ENCODE peak calls at places on chromosomes 13 and 19, in five cellular contexts. One of them, this sample, is unnamed.

GRCh38 chr13:106471957-106472543 is 63.4 kb downstream of the EFNB2 start:
- DNase-seq in astrocyte of the spinal cord: peak
- DNase-seq in sigmoid colon: peak
- DNase-seq in WERI-Rb-1: no peak
- DNase-seq in tibial artery: peak
- DNase-seq in this sample: peak

GRCh38 chr13:102654786-102655185 is 40.1 kb downstream of the METTL21C start:
- DNase-seq in astrocyte of the spinal cord: no peak
- DNase-seq in sigmoid colon: no peak
- DNase-seq in WERI-Rb-1: no peak
- DNase-seq in tibial artery: no peak
- DNase-seq in this sample: no peak

GRCh38 chr13:60642552-60642951 is 245.5 kb downstream of the TDRD3 start:
- DNase-seq in astrocyte of the spinal cord: no peak
- DNase-seq in sigmoid colon: no peak
- DNase-seq in WERI-Rb-1: no peak
- DNase-seq in tibial artery: no peak
- DNase-seq in this sample: no peak

GRCh38 chr19:8631425-8631819 is 989 bp downstream of the NFILZ start:
- DNase-seq in astrocyte of the spinal cord: peak
- DNase-seq in sigmoid colon: no peak
- DNase-seq in WERI-Rb-1: no peak
- DNase-seq in tibial artery: no peak
- DNase-seq in this sample: peak

GRCh38 chr13:45257638-45258338 is 56.9 kb upstream of the KCTD4 start:
- DNase-seq in astrocyte of the spinal cord: peak
- DNase-seq in sigmoid colon: no peak
- DNase-seq in WERI-Rb-1: no peak
- DNase-seq in tibial artery: no peak
- DNase-seq in this sample: no peak

GRCh38 chr13:103386341-103386740 is 320.1 kb upstream of the SLC10A2 start:
- DNase-seq in astrocyte of the spinal cord: peak
- DNase-seq in sigmoid colon: no peak
- DNase-seq in WERI-Rb-1: no peak
- DNase-seq in tibial artery: no peak
- DNase-seq in this sample: peak

GRCh38 chr19:814108-815078 is 7.4 kb downstream of the PLPPR3 start:
- DNase-seq in astrocyte of the spinal cord: no peak
- DNase-seq in sigmoid colon: no peak
- DNase-seq in WERI-Rb-1: no peak
- DNase-seq in tibial artery: no peak
- DNase-seq in this sample: no peak

GRCh38 chr13:36925603-36926002 is 5.6 kb upstream of the SMAD9 start:
- DNase-seq in astrocyte of the spinal cord: no peak
- DNase-seq in sigmoid colon: no peak
- DNase-seq in WERI-Rb-1: no peak
- DNase-seq in tibial artery: no peak
- DNase-seq in this sample: no peak

GRCh38 chr13:42484396-42484795 is 89.6 kb upstream of the TNFSF11 start:
- DNase-seq in astrocyte of the spinal cord: peak
- DNase-seq in sigmoid colon: no peak
- DNase-seq in WERI-Rb-1: no peak
- DNase-seq in tibial artery: no peak
- DNase-seq in this sample: peak

GRCh38 chr13:51814825-51815650 is 11.1 kb upstream of the DHRS12 start:
- DNase-seq in astrocyte of the spinal cord: peak
- DNase-seq in sigmoid colon: peak
- DNase-seq in WERI-Rb-1: peak
- DNase-seq in tibial artery: peak
- DNase-seq in this sample: peak

GRCh38 chr19:927707-928401 is 2.0 kb downstream of the ARID3A start:
- DNase-seq in astrocyte of the spinal cord: no peak
- DNase-seq in sigmoid colon: no peak
- DNase-seq in WERI-Rb-1: no peak
- DNase-seq in tibial artery: no peak
- DNase-seq in this sample: no peak

GRCh38 chr13:75256922-75257321 is 225.0 kb downstream of the TBC1D4 start:
- DNase-seq in astrocyte of the spinal cord: no peak
- DNase-seq in sigmoid colon: no peak
- DNase-seq in WERI-Rb-1: no peak
- DNase-seq in tibial artery: no peak
- DNase-seq in this sample: no peak

GRCh38 chr13:111610879-111611278 is 290.4 kb downstream of the TEX29 start:
- DNase-seq in astrocyte of the spinal cord: no peak
- DNase-seq in sigmoid colon: no peak
- DNase-seq in WERI-Rb-1: no peak
- DNase-seq in tibial artery: no peak
- DNase-seq in this sample: no peak

DNA sequence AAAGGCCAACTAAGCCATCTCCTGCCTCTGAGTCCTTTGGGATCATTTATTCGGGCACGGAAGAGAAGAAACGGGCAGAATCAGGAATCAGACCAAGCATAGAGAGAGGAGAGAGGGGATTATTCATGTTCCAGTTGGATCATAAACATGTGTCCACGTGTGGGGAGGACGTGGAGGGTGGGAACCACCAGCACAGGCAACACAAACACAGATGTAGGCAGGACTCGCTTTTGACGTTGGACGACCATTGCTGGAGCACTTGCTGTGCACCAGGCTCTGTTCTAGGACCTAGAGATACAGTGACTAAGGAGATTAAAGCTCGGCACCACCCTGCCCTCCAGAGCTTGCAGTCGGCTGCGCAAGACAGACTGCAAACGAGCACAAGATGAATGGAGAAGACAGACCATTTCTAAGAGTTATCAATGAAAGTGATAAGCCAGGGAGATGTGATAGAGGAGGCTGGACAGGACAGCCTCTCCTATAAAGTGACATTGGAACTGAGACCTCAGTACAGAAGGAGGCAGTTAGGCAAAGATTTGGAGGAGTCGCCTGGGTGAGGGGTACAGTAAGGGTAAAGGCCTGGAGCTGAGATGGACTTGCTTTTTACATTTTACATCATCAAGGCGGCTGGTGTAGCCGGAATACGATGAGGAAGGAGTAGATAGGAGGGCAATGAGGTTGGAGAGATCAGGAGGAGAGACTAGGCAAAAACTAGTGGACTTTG is 716 bp downstream of the SH2D3A start:
- DNase-seq in astrocyte of the spinal cord: no peak
- DNase-seq in sigmoid colon: no peak
- DNase-seq in WERI-Rb-1: no peak
- DNase-seq in tibial artery: no peak
- DNase-seq in this sample: no peak
- H3K4me3 ChIP-seq in astrocyte of the spinal cord: no peak
- H3K4me3 ChIP-seq in sigmoid colon: no peak
- H3K4me3 ChIP-seq in WERI-Rb-1: peak
- H3K4me3 ChIP-seq in tibial artery: no peak
- H3K4me3 ChIP-seq in this sample: no peak

GRCh38 chr19:45764487-45764886 is 4.6 kb downstream of the SIX5 start:
- DNase-seq in astrocyte of the spinal cord: no peak
- DNase-seq in sigmoid colon: peak
- DNase-seq in WERI-Rb-1: no peak
- DNase-seq in tibial artery: no peak
- DNase-seq in this sample: no peak
- TF ChIP-seq CTCF in astrocyte of the spinal cord: no peak
- TF ChIP-seq CTCF in sigmoid colon: no peak
- TF ChIP-seq CTCF in WERI-Rb-1: no peak
- TF ChIP-seq CTCF in tibial artery: no peak
- TF ChIP-seq CTCF in this sample: no peak

DNA sequence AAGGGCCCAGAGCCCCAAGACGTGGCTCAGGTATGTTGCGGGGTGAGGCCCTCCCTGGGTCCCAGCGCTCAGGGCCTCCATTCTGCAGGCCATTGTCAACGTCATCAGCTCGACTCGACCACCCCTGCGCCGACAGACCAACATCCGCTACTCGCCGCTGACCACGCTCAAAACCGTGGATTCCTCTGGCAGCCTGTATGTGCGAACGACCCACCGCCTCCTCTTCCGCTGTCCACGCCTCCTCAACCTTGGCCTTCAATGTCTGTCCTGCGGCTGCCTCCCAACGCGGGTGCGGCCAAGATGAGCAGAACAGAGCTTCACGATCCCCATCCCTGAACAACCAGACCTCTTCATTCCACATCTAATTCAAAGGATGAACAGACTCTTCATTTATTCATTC is 8.2 kb downstream of the RDH8 start:
- DNase-seq in astrocyte of the spinal cord: no peak
- DNase-seq in sigmoid colon: no peak
- DNase-seq in WERI-Rb-1: no peak
- DNase-seq in tibial artery: no peak
- DNase-seq in this sample: no peak
- H3K4me3 ChIP-seq in astrocyte of the spinal cord: no peak
- H3K4me3 ChIP-seq in sigmoid colon: no peak
- H3K4me3 ChIP-seq in WERI-Rb-1: no peak
- H3K4me3 ChIP-seq in tibial artery: no peak
- H3K4me3 ChIP-seq in this sample: no peak

GRCh38 chr19:44587863-44588752 is 25.3 kb upstream of the IGSF23 start:
- DNase-seq in astrocyte of the spinal cord: peak
- DNase-seq in sigmoid colon: no peak
- DNase-seq in WERI-Rb-1: no peak
- DNase-seq in tibial artery: no peak
- DNase-seq in this sample: peak
- TF ChIP-seq CTCF in astrocyte of the spinal cord: peak
- TF ChIP-seq CTCF in sigmoid colon: no peak
- TF ChIP-seq CTCF in WERI-Rb-1: no peak
- TF ChIP-seq CTCF in tibial artery: no peak
- TF ChIP-seq CTCF in this sample: peak

GRCh38 chr19:17831419-17831888 is 10.1 kb upstream of the INSL3 start:
- DNase-seq in astrocyte of the spinal cord: no peak
- DNase-seq in sigmoid colon: no peak
- DNase-seq in WERI-Rb-1: no peak
- DNase-seq in tibial artery: no peak
- DNase-seq in this sample: no peak
- H3K4me3 ChIP-seq in astrocyte of the spinal cord: no peak
- H3K4me3 ChIP-seq in sigmoid colon: no peak
- H3K4me3 ChIP-seq in WERI-Rb-1: peak
- H3K4me3 ChIP-seq in tibial artery: no peak
- H3K4me3 ChIP-seq in this sample: peak

DNA sequence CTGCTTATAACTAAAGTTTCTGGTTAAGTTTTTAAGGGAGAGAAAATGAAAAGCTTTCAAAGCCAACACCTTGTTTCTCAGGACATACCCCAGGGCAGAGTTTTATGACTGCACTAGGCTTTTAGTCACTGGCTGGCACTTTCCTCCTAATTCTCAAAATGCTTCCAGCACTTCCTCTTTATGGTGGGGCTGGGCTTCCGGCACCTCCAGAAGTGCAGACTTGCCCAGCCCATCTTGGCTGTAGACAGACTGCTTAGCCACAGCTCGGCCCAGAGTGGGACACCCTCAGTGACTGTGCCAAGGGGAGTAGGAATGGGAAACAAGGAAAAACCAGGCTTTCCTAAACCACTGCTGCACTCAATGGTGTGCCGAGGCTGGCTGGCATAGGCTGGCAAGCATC is 23.2 kb upstream of the GTF3A start:
- DNase-seq in astrocyte of the spinal cord: no peak
- DNase-seq in sigmoid colon: no peak
- DNase-seq in WERI-Rb-1: no peak
- DNase-seq in tibial artery: peak
- DNase-seq in this sample: no peak
- TF ChIP-seq CTCF in astrocyte of the spinal cord: no peak
- TF ChIP-seq CTCF in sigmoid colon: no peak
- TF ChIP-seq CTCF in WERI-Rb-1: no peak
- TF ChIP-seq CTCF in tibial artery: no peak
- TF ChIP-seq CTCF in this sample: no peak

This sample was measured in fibroblast of pulmonary artery.